ENCODE peak calls at places on chromosome 3, in six cellular contexts. One of them, this sample, is unnamed.

GRCh38 chr3:66581261-66581660 is 80.4 kb upstream of the LRIG1 start:
- DNase-seq in MCF 10A: no peak
- DNase-seq in A549: no peak
- DNase-seq in pons: no peak
- DNase-seq in KG1: no peak
- DNase-seq in cardiac muscle cell: no peak
- DNase-seq in this sample: no peak

GRCh38 chr3:108099203-108099602 is 8.4 kb upstream of the CD47 start:
- DNase-seq in MCF 10A: no peak
- DNase-seq in A549: no peak
- DNase-seq in pons: no peak
- DNase-seq in KG1: peak; percentile 17
- DNase-seq in cardiac muscle cell: no peak
- DNase-seq in this sample: no peak

GRCh38 chr3:187450791-187451190 is 82.6 kb downstream of the RTP4 start:
- DNase-seq in MCF 10A: no peak
- DNase-seq in A549: no peak
- DNase-seq in pons: peak; percentile 85
- DNase-seq in KG1: no peak
- DNase-seq in cardiac muscle cell: no peak
- DNase-seq in this sample: no peak

GRCh38 chr3:95172549-95172948 is 1109.7 kb downstream of the NSUN3 start:
- DNase-seq in MCF 10A: no peak
- DNase-seq in A549: no peak
- DNase-seq in pons: peak; percentile 37
- DNase-seq in KG1: no peak
- DNase-seq in cardiac muscle cell: no peak
- DNase-seq in this sample: no peak

GRCh38 chr3:195129644-195130492 is 141.1 kb downstream of the XXYLT1 start:
- DNase-seq in MCF 10A: peak; percentile 35
- DNase-seq in A549: no peak
- DNase-seq in pons: no peak
- DNase-seq in KG1: no peak
- DNase-seq in cardiac muscle cell: no peak
- DNase-seq in this sample: no peak

GRCh38 chr3:128559486-128560225 is 66.7 kb upstream of the GATA2 start:
- DNase-seq in MCF 10A: peak; percentile 35
- DNase-seq in A549: peak; percentile 37
- DNase-seq in pons: no peak
- DNase-seq in KG1: no peak
- DNase-seq in cardiac muscle cell: no peak
- DNase-seq in this sample: no peak

GRCh38 chr3:11567516-11568467 is 75.9 kb downstream of the VGLL4 start:
- DNase-seq in MCF 10A: peak; percentile 93
- DNase-seq in A549: peak; percentile 56
- DNase-seq in pons: no peak
- DNase-seq in KG1: no peak
- DNase-seq in cardiac muscle cell: no peak
- DNase-seq in this sample: no peak

GRCh38 chr3:112117415-112117814 is 15.6 kb downstream of the GCSAM start:
- DNase-seq in MCF 10A: no peak
- DNase-seq in A549: no peak
- DNase-seq in pons: no peak
- DNase-seq in KG1: no peak
- DNase-seq in cardiac muscle cell: no peak
- DNase-seq in this sample: no peak

GRCh38 chr3:87145553-87145952 is 81.6 kb upstream of the CHMP2B start:
- DNase-seq in MCF 10A: peak; percentile 18
- DNase-seq in A549: peak; percentile 41
- DNase-seq in pons: peak; percentile 17
- DNase-seq in KG1: no peak
- DNase-seq in cardiac muscle cell: peak; percentile 12
- DNase-seq in this sample: no peak

GRCh38 chr3:115633467-115633866 is 10.2 kb downstream of the GAP43 start:
- DNase-seq in MCF 10A: no peak
- DNase-seq in A549: no peak
- DNase-seq in pons: no peak
- DNase-seq in KG1: no peak
- DNase-seq in cardiac muscle cell: no peak
- DNase-seq in this sample: no peak

GRCh38 chr3:24363242-24363641 is 131.4 kb downstream of the THRB start:
- DNase-seq in MCF 10A: peak; percentile 53
- DNase-seq in A549: peak; percentile 12
- DNase-seq in pons: no peak
- DNase-seq in KG1: no peak
- DNase-seq in cardiac muscle cell: no peak
- DNase-seq in this sample: no peak